ENCODE peak calls at places on chromosomes 1 and 21, in four cellular contexts. A is fibroblast of the aortic adventitia, R is adrenal gland, P is HCT116. N is an unnamed sample.
A peak's percentile ranks its signal among the peaks of the same experiment; 100 is the strongest.

GRCh38 chr1:51044199-51044598 is 57.8 kb upstream of the C1orf185 start:
- DNase-seq in R (no peak), A (no peak), P (no peak), N (no peak)

GRCh38 chr21:34072145-34073031 is 990 bp upstream of the MRPS6 start:
- DNase-seq in A (no peak), P (no peak), R (peak; percentile 91), N (no peak)

GRCh38 chr1:175713386-175713785 is 30.0 kb downstream of the TNR start:
- DNase-seq in A (no peak), P (no peak), R (no peak), N (no peak)

GRCh38 chr1:224565186-224565585 is 50.9 kb upstream of the CNIH3 start:
- DNase-seq in P (peak; percentile 71), A (peak; percentile 83), R (peak; percentile 72), N (peak; percentile 45)

GRCh38 chr1:52651904-52652303 is 18.9 kb downstream of the SHISAL2A start:
- DNase-seq in R (peak; percentile 85), P (no peak), A (no peak), N (no peak)

GRCh38 chr1:20399196-20399595 is 86.8 kb downstream of the CAMK2N1 start:
- DNase-seq in A (no peak), P (no peak), R (no peak), N (no peak)

GRCh38 chr1:158071106-158071505 is 77.7 kb downstream of the KIRREL1 start:
- DNase-seq in R (no peak), P (no peak), A (peak; percentile 20), N (no peak)

GRCh38 chr1:180580237-180580636 is 21.5 kb downstream of the OVAAL start:
- DNase-seq in P (no peak), A (no peak), R (peak; percentile 88), N (no peak)

GRCh38 chr1:114490235-114490634 is 20.8 kb downstream of the TRIM33 start:
- DNase-seq in R (no peak), A (peak; percentile 66), P (no peak), N (no peak)

GRCh38 chr1:61082336-61083013 is at the start of gene NFIA:
- DNase-seq in R (peak; percentile 69), A (peak; percentile 79), P (peak; percentile 49), N (no peak)

GRCh38 chr1:9234223-9235122 is at the start of gene H6PD:
- DNase-seq in P (peak; percentile 66), A (peak; percentile 70), R (peak; percentile 90), N (no peak)

GRCh38 chr1:54465351-54465811 is 59.2 kb upstream of the SSBP3 start:
- DNase-seq in A (no peak), R (no peak), P (no peak), N (no peak)

GRCh38 chr1:27405074-27405473 is 12.7 kb downstream of the GPR3 start:
- DNase-seq in R (no peak), P (no peak), A (peak; percentile 73), N (peak; percentile 43)

GRCh38 chr1:119766374-119766794 is 2.3 kb downstream of the HMGCS2 start:
- DNase-seq in A (peak; percentile 9), R (no peak), P (no peak), N (no peak)

GRCh38 chr1:232599178-232600041 is 30.5 kb downstream of the SIPA1L2 start:
- DNase-seq in R (no peak), A (peak; percentile 56), P (no peak), N (no peak)

GRCh38 chr1:193058529-193059281 is 455 bp downstream of the UCHL5 start:
- DNase-seq in P (no peak), A (peak; percentile 48), R (peak; percentile 36), N (no peak)

GRCh38 chr1:229023651-229024295 is 247.1 kb upstream of the RAB4A start:
- DNase-seq in A (no peak), R (peak; percentile 56), P (no peak), N (no peak)

GRCh38 chr1:172931846-172932245 is 118.9 kb downstream of the TNFSF18 start:
- DNase-seq in R (no peak), P (no peak), A (no peak), N (no peak)

GRCh38 chr21:42351626-42352432 is 1.0 kb upstream of the TFF2 start:
- DNase-seq in A (no peak), R (no peak), P (no peak), N (no peak)

GRCh38 chr21:19941626-19942025 is 1056.6 kb upstream of the NCAM2 start:
- DNase-seq in P (no peak), A (no peak), R (no peak), N (no peak)

GRCh38 chr1:65658122-65658521 is 134.6 kb upstream of the PDE4B start:
- DNase-seq in P (no peak), R (no peak), A (no peak), N (no peak)

GRCh38 chr1:59892836-59893811 is 33.4 kb downstream of the CYP2J2 start:
- DNase-seq in P (no peak), R (no peak), A (no peak), N (no peak)

GRCh38 chr1:159141584-159142518 is 29.6 kb upstream of the CADM3 start:
- DNase-seq in R (no peak), P (no peak), A (peak; percentile 66), N (peak; percentile 51)
- H3K4me3 ChIP-seq in R (no peak overlapping the region), P (no peak overlapping the region), A (peak overlapping the region; percentile 45), N (peak overlapping the region; percentile 39)

GRCh38 chr1:30323841-30324240 is 399.5 kb downstream of the MATN1 start:
- DNase-seq in A (no peak), R (no peak), P (no peak), N (no peak)

GRCh38 chr1:30321996-30322858 is 401.2 kb downstream of the MATN1 start:
- DNase-seq in A (no peak), P (no peak), R (no peak), N (no peak)

GRCh38 chr1:30321216-30321910 is 402.0 kb downstream of the MATN1 start:
- DNase-seq in P (no peak), A (no peak), R (no peak), N (no peak)

GRCh38 chr1:30323352-30323751 is 400.0 kb downstream of the MATN1 start:
- DNase-seq in P (no peak), A (no peak), R (no peak), N (no peak)

DNA sequence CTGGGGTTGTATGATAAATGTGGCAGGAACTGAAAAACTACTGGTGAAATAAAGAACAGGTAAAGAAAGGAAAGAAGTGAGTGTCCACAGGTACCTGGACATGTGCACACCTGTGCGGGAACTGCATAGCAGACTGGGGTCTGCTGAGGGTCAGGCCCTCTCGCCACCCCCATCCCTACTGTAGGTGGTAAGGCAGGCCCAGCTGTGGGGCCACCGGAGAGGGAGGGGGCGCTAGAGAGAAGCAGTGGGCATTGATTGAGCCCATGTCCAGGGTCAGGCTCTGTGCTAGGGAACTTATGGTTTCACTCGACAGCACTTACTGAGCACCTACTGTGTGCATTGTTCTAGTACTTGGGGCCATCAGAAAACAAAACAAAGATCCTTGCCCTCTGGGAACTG is 400.5 kb downstream of the MATN1 start:
- DNase-seq in A (no peak), R (no peak), P (no peak), N (no peak)
- TF ChIP-seq CTCF in A (no peak), R (no peak), P (peak; percentile 52), N (no peak)

DNA sequence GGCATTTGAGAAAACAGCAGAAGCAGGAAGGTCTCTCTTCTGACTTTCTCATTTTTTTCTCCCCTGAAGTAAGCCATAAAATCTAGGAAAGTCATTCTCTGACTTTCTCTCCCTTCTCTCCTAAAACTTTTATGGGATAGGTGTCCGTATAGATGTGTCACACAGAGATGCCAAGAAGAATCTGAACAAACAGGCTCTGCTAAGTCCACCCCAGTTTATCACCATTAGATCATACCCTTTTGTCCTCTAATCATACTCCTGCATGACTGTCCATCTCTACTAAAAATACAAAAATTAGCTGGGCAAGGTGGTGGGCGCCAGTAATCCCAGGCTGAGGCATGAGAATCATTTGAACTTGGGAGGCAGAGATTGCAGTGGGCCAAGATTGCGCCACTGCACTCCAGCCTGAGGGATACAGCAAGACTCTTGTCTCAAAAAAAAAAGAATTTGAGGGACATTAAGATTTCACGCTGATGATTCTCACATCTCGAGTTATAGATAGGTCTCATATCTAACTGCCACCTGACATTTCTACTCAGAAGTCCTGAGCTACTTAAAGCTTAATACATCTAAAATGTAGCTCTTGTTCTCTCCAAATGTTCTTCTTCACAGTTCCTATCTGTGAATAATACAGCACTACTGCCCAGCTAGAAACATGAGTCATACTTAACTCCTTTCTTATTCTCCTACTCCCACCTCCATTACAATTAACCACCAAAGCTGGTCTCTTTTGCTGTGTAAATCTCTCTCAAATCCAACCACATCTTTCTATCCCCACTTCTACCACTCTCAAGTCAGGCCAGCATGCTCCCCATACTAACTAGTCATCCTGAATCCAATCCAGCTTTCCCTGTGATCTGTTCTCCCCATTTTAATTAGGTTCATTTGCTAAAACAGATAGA is 47.7 kb downstream of the ZNF644 start:
- DNase-seq in R (no peak), P (no peak), A (peak; percentile 66), N (peak; percentile 39)
- H3K4me3 ChIP-seq in R (no peak overlapping the region), P (no peak overlapping the region), A (no peak overlapping the region), N (no peak overlapping the region)

DNA sequence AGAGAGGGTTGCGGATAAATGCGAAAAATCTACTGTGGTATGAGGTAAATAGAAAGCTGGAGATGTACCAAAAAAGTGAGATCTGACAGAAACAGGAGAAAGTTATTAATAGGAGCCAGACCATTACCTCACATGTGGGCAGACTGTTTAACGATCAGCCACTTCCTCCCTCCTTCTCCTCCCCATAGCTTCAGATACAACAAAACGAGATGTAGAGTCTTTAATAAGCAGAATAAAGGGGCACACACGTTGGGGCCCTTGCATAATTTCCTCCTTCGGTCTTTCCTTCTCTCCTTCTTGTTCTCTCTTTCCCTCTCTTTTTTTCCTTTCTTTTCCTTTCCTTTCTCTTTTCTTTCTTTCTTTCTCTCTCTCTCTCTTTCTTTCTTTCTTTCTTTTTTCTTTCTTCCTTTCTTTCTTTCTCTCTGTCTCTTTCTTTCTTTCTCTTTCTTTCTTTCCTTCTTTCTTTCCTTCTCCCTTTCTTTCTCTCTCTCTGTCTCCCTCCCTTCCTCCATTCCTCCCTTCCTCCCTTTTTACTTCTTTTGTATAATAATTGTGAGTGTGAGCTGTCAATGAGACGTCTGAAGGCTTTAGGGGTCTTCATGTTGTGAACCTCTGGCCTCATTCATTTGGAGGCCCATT is 242.1 kb downstream of the GRIK1 start:
- DNase-seq in A (peak; percentile 8), R (no peak), P (no peak), N (no peak)
- TF ChIP-seq CTCF in A (no peak), R (no peak), P (no peak), N (no peak)